ENCODE peak calls at places on chromosomes 2 and 18, in four cellular contexts. One of them, this sample, is unnamed.

GRCh38 chr2:191664823-191665222 is 13.1 kb upstream of the NABP1 start:
- DNase-seq in right cardiac atrium: no peak
- DNase-seq in AG04450: no peak
- DNase-seq in fibroblast of pulmonary artery: no peak
- DNase-seq in this sample: no peak

GRCh38 chr2:31033032-31033431 is 105.2 kb downstream of the GALNT14 start:
- DNase-seq in right cardiac atrium: no peak
- DNase-seq in AG04450: no peak
- DNase-seq in fibroblast of pulmonary artery: no peak
- DNase-seq in this sample: no peak

GRCh38 chr18:3148930-3149535 is 70.7 kb downstream of the MYOM1 start:
- DNase-seq in right cardiac atrium: no peak
- DNase-seq in AG04450: no peak
- DNase-seq in fibroblast of pulmonary artery: peak
- DNase-seq in this sample: no peak

GRCh38 chr2:144357623-144358400 is 162.1 kb downstream of the ZEB2 start:
- DNase-seq in right cardiac atrium: no peak
- DNase-seq in AG04450: peak
- DNase-seq in fibroblast of pulmonary artery: peak
- DNase-seq in this sample: peak

GRCh38 chr18:362914-363295 is 95.1 kb upstream of the THOC1 start:
- DNase-seq in right cardiac atrium: no peak
- DNase-seq in AG04450: no peak
- DNase-seq in fibroblast of pulmonary artery: no peak
- DNase-seq in this sample: no peak

GRCh38 chr2:40445467-40445866 is 6.4 kb downstream of the SLC8A1 start:
- DNase-seq in right cardiac atrium: no peak
- DNase-seq in AG04450: no peak
- DNase-seq in fibroblast of pulmonary artery: no peak
- DNase-seq in this sample: no peak

GRCh38 chr2:217095511-217096205 is 235.8 kb upstream of the TNP1 start:
- DNase-seq in right cardiac atrium: no peak
- DNase-seq in AG04450: no peak
- DNase-seq in fibroblast of pulmonary artery: no peak
- DNase-seq in this sample: no peak

GRCh38 chr2:25312958-25313710 is 28.6 kb downstream of the DNMT3A start:
- DNase-seq in right cardiac atrium: peak
- DNase-seq in AG04450: no peak
- DNase-seq in fibroblast of pulmonary artery: no peak
- DNase-seq in this sample: no peak

GRCh38 chr18:49529596-49529995 is 32.3 kb upstream of the LIPG start:
- DNase-seq in right cardiac atrium: no peak
- DNase-seq in AG04450: no peak
- DNase-seq in fibroblast of pulmonary artery: no peak
- DNase-seq in this sample: no peak

GRCh38 chr2:196719565-196719872 is 80.0 kb downstream of the GTF3C3 start:
- DNase-seq in right cardiac atrium: no peak
- DNase-seq in AG04450: no peak
- DNase-seq in fibroblast of pulmonary artery: no peak
- DNase-seq in this sample: no peak

GRCh38 chr2:154457291-154457690 is 241.2 kb upstream of the KCNJ3 start:
- DNase-seq in right cardiac atrium: no peak
- DNase-seq in AG04450: no peak
- DNase-seq in fibroblast of pulmonary artery: no peak
- DNase-seq in this sample: no peak

GRCh38 chr18:67035026-67035425 is 431.1 kb upstream of the CDH19 start:
- DNase-seq in right cardiac atrium: no peak
- DNase-seq in AG04450: no peak
- DNase-seq in fibroblast of pulmonary artery: no peak
- DNase-seq in this sample: no peak

GRCh38 chr2:156237558-156237957 is 95.0 kb downstream of the NR4A2 start:
- DNase-seq in right cardiac atrium: no peak
- DNase-seq in AG04450: no peak
- DNase-seq in fibroblast of pulmonary artery: no peak
- DNase-seq in this sample: no peak

GRCh38 chr18:59909289-59910036 is 9.7 kb downstream of the PMAIP1 start:
- DNase-seq in right cardiac atrium: no peak
- DNase-seq in AG04450: no peak
- DNase-seq in fibroblast of pulmonary artery: peak
- DNase-seq in this sample: no peak

GRCh38 chr18:59906203-59906602 is 6.4 kb downstream of the PMAIP1 start:
- DNase-seq in right cardiac atrium: no peak
- DNase-seq in AG04450: no peak
- DNase-seq in fibroblast of pulmonary artery: no peak
- DNase-seq in this sample: no peak

GRCh38 chr18:59907172-59907571 is 7.4 kb downstream of the PMAIP1 start:
- DNase-seq in right cardiac atrium: no peak
- DNase-seq in AG04450: no peak
- DNase-seq in fibroblast of pulmonary artery: no peak
- DNase-seq in this sample: no peak

GRCh38 chr18:59908790-59909189 is 9.0 kb downstream of the PMAIP1 start:
- DNase-seq in right cardiac atrium: no peak
- DNase-seq in AG04450: no peak
- DNase-seq in fibroblast of pulmonary artery: peak
- DNase-seq in this sample: no peak

GRCh38 chr18:59907660-59908059 is 7.9 kb downstream of the PMAIP1 start:
- DNase-seq in right cardiac atrium: no peak
- DNase-seq in AG04450: no peak
- DNase-seq in fibroblast of pulmonary artery: no peak
- DNase-seq in this sample: no peak
- H3K4me3 ChIP-seq in right cardiac atrium: no peak
- H3K4me3 ChIP-seq in AG04450: no peak
- H3K4me3 ChIP-seq in fibroblast of pulmonary artery: no peak
- H3K4me3 ChIP-seq in this sample: no peak

GRCh38 chr2:211033765-211034164 is 477.4 kb downstream of the CPS1 start:
- DNase-seq in right cardiac atrium: no peak
- DNase-seq in AG04450: no peak
- DNase-seq in fibroblast of pulmonary artery: peak
- DNase-seq in this sample: no peak

GRCh38 chr2:211026109-211026508 is 469.7 kb downstream of the CPS1 start:
- DNase-seq in right cardiac atrium: no peak
- DNase-seq in AG04450: no peak
- DNase-seq in fibroblast of pulmonary artery: no peak
- DNase-seq in this sample: no peak

DNA sequence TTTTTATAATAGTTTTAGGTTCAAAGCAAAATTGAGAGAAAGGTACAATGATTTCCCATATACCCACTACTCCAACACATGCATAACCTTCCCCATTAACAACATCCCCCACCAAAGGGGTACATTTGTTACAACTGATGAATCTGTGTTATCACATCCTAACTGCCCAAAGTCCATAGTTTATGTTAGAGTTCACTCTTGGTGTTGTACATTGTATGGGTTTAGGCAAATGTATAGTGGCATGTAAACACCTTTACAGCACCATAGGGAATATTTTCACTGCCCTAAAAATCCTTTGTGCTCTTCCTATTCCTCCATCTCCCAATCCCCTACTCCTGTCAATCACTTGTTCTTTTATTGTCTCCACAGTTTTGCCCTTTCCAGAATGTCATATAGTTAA is 471.6 kb downstream of the CPS1 start:
- DNase-seq in right cardiac atrium: no peak
- DNase-seq in AG04450: no peak
- DNase-seq in fibroblast of pulmonary artery: no peak
- DNase-seq in this sample: no peak
- H3K4me3 ChIP-seq in right cardiac atrium: no peak
- H3K4me3 ChIP-seq in AG04450: no peak
- H3K4me3 ChIP-seq in fibroblast of pulmonary artery: no peak
- H3K4me3 ChIP-seq in this sample: no peak

GRCh38 chr2:219059375-219059724 is 1.4 kb downstream of the IHH start:
- DNase-seq in right cardiac atrium: no peak
- DNase-seq in AG04450: no peak
- DNase-seq in fibroblast of pulmonary artery: no peak
- DNase-seq in this sample: no peak

GRCh38 chr2:219058541-219059374 is 2.0 kb downstream of the IHH start:
- DNase-seq in right cardiac atrium: peak
- DNase-seq in AG04450: no peak
- DNase-seq in fibroblast of pulmonary artery: no peak
- DNase-seq in this sample: no peak

GRCh38 chr2:219056896-219057708 is 3.6 kb downstream of the IHH start:
- DNase-seq in right cardiac atrium: peak
- DNase-seq in AG04450: no peak
- DNase-seq in fibroblast of pulmonary artery: no peak
- DNase-seq in this sample: no peak

GRCh38 chr2:219056176-219056895 is 4.4 kb downstream of the IHH start:
- DNase-seq in right cardiac atrium: no peak
- DNase-seq in AG04450: no peak
- DNase-seq in fibroblast of pulmonary artery: no peak
- DNase-seq in this sample: no peak

DNA sequence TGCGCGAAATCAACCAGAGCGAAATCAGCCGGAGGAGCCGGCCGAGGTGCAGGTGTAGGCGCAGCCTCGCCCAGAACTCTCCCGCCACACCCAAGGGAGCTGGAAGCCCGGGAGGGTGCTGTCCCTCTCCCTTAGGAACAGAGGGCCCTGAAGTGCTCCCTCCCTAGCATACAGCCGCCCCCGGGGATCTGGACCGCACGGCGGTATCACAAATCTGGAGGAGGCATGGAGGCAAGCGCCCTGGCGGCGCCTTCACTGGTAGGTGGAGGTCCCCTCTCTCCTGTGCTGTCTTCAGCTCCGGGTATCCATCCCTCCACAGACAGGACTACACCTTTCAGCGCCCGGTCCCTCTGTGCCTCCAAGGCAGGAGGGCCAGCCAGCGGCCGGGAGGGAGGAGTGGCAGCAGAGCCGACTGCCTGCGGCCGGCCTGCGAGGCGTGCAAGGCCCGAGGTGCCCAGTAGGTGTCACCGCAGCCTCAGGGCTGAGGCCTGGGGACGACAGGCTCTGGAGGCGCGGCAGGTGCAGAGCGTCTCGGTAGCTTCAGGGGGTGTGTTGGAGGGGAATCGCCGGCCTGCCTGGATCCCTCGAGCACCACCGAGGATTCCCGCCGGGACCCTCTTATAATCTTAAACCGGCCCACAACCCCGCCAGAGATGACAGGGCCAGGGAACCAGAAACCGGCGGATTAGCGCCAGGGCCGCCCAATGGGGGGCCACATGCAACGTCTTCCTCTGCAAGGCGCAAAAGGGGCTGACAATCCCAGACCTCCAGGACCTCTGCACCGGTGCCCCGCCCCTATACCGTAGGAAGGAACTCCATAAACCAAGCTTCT is 2.8 kb downstream of the IHH start:
- DNase-seq in right cardiac atrium: peak
- DNase-seq in AG04450: no peak
- DNase-seq in fibroblast of pulmonary artery: peak
- DNase-seq in this sample: no peak
- H3K4me3 ChIP-seq in right cardiac atrium: no peak
- H3K4me3 ChIP-seq in AG04450: peak
- H3K4me3 ChIP-seq in fibroblast of pulmonary artery: no peak
- H3K4me3 ChIP-seq in this sample: peak

DNA sequence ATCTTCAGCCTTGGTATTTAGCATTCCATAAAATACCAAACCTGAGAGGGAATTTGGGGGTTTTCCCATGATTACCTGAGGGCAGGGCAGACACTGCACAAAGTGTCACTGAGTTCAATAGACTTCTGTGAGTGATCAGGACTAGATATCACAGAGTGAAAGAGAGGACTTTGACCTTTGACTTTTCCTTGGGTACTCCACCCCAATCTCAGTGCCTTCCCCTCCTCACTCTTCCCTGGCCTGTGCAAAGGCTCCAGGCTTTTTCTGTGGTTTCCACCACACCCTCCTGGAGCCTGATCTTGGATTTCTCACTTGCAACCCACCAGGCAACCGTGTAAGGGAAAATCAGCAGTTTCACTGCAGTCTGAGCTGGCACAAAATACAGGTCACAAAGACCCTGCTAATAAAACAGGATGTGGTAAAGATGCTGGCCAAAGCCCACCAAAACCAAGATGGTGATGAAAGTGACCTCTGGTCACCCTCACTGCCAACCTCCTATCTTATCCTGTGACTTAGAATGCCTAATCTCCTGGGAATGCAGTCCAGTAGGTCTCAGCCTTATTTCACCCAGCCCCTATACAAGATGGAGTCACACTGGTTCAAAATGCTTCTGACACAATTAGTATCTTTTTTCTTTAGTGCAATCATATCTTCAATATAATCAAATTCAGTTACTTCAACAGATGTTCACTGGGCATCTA is 64.0 kb downstream of the BOD1L2 start:
- DNase-seq in right cardiac atrium: no peak
- DNase-seq in AG04450: no peak
- DNase-seq in fibroblast of pulmonary artery: no peak
- DNase-seq in this sample: no peak
- H3K4me3 ChIP-seq in right cardiac atrium: no peak
- H3K4me3 ChIP-seq in AG04450: no peak
- H3K4me3 ChIP-seq in fibroblast of pulmonary artery: no peak
- H3K4me3 ChIP-seq in this sample: no peak

DNA sequence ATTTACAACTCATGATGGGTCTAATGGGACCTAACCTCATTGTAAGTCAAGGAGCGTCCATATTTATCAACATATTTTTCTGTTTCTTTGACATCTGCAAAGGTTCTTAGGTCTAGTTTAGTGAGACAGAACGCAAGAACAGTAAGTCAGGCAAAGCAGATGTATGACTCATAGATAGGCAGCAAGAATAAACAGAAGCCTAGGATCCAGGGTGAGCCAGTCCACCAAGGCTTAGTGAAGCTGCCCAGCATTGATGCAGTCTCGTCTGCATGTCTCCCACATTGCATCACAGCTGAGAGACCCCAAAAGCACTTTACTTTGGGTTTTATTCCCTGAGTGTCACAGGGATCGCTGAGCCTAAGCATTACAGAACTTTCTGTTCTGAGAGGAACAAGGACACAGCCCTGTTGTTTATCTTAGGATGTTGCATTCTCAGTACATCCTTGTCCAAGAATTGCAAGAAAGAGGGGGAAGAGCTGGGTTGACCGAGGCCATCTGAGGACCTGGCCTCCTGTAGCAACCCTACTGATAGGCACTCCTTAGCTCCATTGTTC is 29.6 kb upstream of the TMEM177 start:
- DNase-seq in right cardiac atrium: no peak
- DNase-seq in AG04450: no peak
- DNase-seq in fibroblast of pulmonary artery: peak
- DNase-seq in this sample: no peak
- H3K4me3 ChIP-seq in right cardiac atrium: no peak
- H3K4me3 ChIP-seq in AG04450: no peak
- H3K4me3 ChIP-seq in fibroblast of pulmonary artery: no peak
- H3K4me3 ChIP-seq in this sample: no peak

GRCh38 chr2:68250652-68251186 is 1.6 kb downstream of the PPP3R1 start:
- DNase-seq in right cardiac atrium: no peak
- DNase-seq in AG04450: no peak
- DNase-seq in fibroblast of pulmonary artery: no peak
- DNase-seq in this sample: no peak
- H3K4me3 ChIP-seq in right cardiac atrium: peak
- H3K4me3 ChIP-seq in AG04450: peak
- H3K4me3 ChIP-seq in fibroblast of pulmonary artery: peak
- H3K4me3 ChIP-seq in this sample: peak

This sample was measured in HFF-Myc.